ENCODE peak calls at places on chromosomes 11 and 22, in six cellular contexts. Z is COR-L47, Q is sciatic nerve, U is A549, E is left cardiac atrium, N is RCC 7860. V is an unnamed sample.

GRCh38 chr11:44530413-44531115 is 34.9 kb upstream of the CD82 start:
- DNase-seq in Q (no peak), E (no peak), U (no peak), Z (no peak), N (no peak), V (no peak)

GRCh38 chr11:71213696-71214552 is 38.5 kb downstream of the SHANK2 start:
- DNase-seq in U (no peak), Q (peak; percentile 19), N (no peak), Z (no peak), E (no peak), V (peak; percentile 64)

GRCh38 chr11:73452726-73453125 is 76.5 kb downstream of the RELT start:
- DNase-seq in Z (no peak), N (no peak), E (no peak), Q (no peak), U (no peak), V (no peak)

GRCh38 chr11:133157180-133157579 is 375.1 kb downstream of the OPCML start:
- DNase-seq in E (no peak), N (no peak), Z (no peak), Q (no peak), U (no peak), V (no peak)

GRCh38 chr11:34308821-34309585 is 48.8 kb downstream of the ABTB2 start:
- DNase-seq in Z (no peak), Q (no peak), N (peak; percentile 59), U (no peak), E (no peak), V (no peak)

GRCh38 chr11:109708184-109708583 is 286.2 kb downstream of the C11orf87 start:
- DNase-seq in U (no peak), E (no peak), Z (no peak), Q (no peak), N (no peak), V (no peak)

GRCh38 chr11:61541568-61541967 is 33.0 kb downstream of the LRRC10B start:
- DNase-seq in Q (no peak), Z (no peak), E (no peak), U (peak; percentile 26), N (no peak), V (no peak)

GRCh38 chr22:28142361-28142801 is 223.3 kb upstream of the PITPNB start:
- DNase-seq in Z (no peak), U (no peak), Q (no peak), E (no peak), N (peak; percentile 13), V (no peak)

GRCh38 chr11:45091563-45092392 is 54.7 kb upstream of the PRDM11 start:
- DNase-seq in N (no peak), E (no peak), Z (no peak), Q (no peak), U (no peak), V (no peak)

GRCh38 chr22:45064313-45065268 is 54.8 kb upstream of the PHF21B start:
- DNase-seq in E (no peak), Z (no peak), Q (no peak), N (peak; percentile 47), U (no peak), V (no peak)

V was measured in mesenteric fat pad.